ENCODE peak calls at places on chromosome 5, in seven cellular contexts. B is Jurkat, Clone E6-1; L is T-helper 2 cell; P is EL; N is fibroblast of lung; F is OCI-LY7; Z is WERI-Rb-1. X is an unnamed sample.

GRCh38 chr5:35124932-35125331 is 77.2 kb upstream of the AGXT2 start:
- DNase-seq in B (no peak), L (no peak), P (no peak), N (no peak), F (no peak), Z (no peak), X (no peak)

GRCh38 chr5:126188804-126189203 is 234.4 kb upstream of the GRAMD2B start:
- DNase-seq in B (no peak), L (no peak), P (no peak), N (no peak), F (no peak), Z (no peak), X (no peak)

GRCh38 chr5:172753101-172753500 is 17.9 kb downstream of the DUSP1 start:
- DNase-seq in B (no peak), L (no peak), P (no peak), N (no peak), F (no peak), Z (no peak), X (no peak)

GRCh38 chr5:149195337-149195887 is 54.1 kb downstream of the ABLIM3 start:
- DNase-seq in B (no peak), L (no peak), P (no peak), N (no peak), F (no peak), Z (no peak), X (no peak)

GRCh38 chr5:176716320-176716719 is 69.0 kb downstream of the TSPAN17 start:
- DNase-seq in B (no peak), L (no peak), P (peak), N (peak), F (no peak), Z (no peak), X (no peak)

GRCh38 chr5:69492391-69493234 is at the start of gene OCLN:
- DNase-seq in B (peak), L (no peak), P (peak), N (no peak), F (no peak), Z (peak), X (peak)

GRCh38 chr5:73901455-73901854 is 275.5 kb downstream of the ARHGEF28 start:
- DNase-seq in B (no peak), L (no peak), P (no peak), N (no peak), F (peak), Z (peak), X (no peak)

GRCh38 chr5:110784901-110785300 is 46.1 kb downstream of the SLC25A46 start:
- DNase-seq in B (no peak), L (no peak), P (peak), N (no peak), F (no peak), Z (no peak), X (no peak)

GRCh38 chr5:113147088-113147487 is 170.5 kb downstream of the DCP2 start:
- DNase-seq in B (no peak), L (no peak), P (peak), N (peak), F (no peak), Z (peak), X (no peak)

GRCh38 chr5:173855995-173856656 is 32.0 kb upstream of the CPEB4 start:
- DNase-seq in B (no peak), L (no peak), P (no peak), N (no peak), F (no peak), Z (no peak), X (no peak)

GRCh38 chr5:40746703-40747102 is 9.1 kb downstream of the TTC33 start:
- DNase-seq in B (no peak), L (no peak), P (no peak), N (peak), F (no peak), Z (no peak), X (no peak)

GRCh38 chr5:112479418-112479817 is 60.3 kb upstream of the EPB41L4A start:
- DNase-seq in B (no peak), L (no peak), P (peak), N (peak), F (no peak), Z (no peak), X (no peak)

GRCh38 chr5:160702856-160703453 is 149.1 kb downstream of the ATP10B start:
- DNase-seq in B (no peak), L (no peak), P (no peak), N (no peak), F (no peak), Z (no peak), X (no peak)

GRCh38 chr5:86126202-86126601 is 491.5 kb upstream of the COX7C start:
- DNase-seq in B (no peak), L (no peak), P (no peak), N (no peak), F (no peak), Z (no peak), X (no peak)

GRCh38 chr5:142680605-142681259 is 5.2 kb downstream of the FGF1 start:
- DNase-seq in B (no peak), L (no peak), P (peak), N (peak), F (no peak), Z (no peak), X (no peak)

GRCh38 chr5:9192286-9192685 is 353.6 kb downstream of the SEMA5A start:
- DNase-seq in B (no peak), L (no peak), P (no peak), N (no peak), F (no peak), Z (no peak), X (no peak)

GRCh38 chr5:107631805-107632362 is 38.9 kb downstream of the EFNA5 start:
- DNase-seq in B (no peak), L (no peak), P (no peak), N (no peak), F (peak), Z (no peak), X (no peak)

GRCh38 chr5:60677831-60678664 is 21.9 kb downstream of the DEPDC1B start:
- DNase-seq in B (no peak), L (no peak), P (peak), N (peak), F (peak), Z (no peak), X (no peak)

GRCh38 chr5:141838326-141839014 is 39.7 kb downstream of the PCDH1 start:
- DNase-seq in B (no peak), L (no peak), P (no peak), N (no peak), F (no peak), Z (peak), X (no peak)

GRCh38 chr5:107542831-107543231 is 127.9 kb downstream of the EFNA5 start:
- DNase-seq in B (no peak), L (no peak), P (peak), N (peak), F (no peak), Z (no peak), X (no peak)

GRCh38 chr5:24505291-24505690 is 139.5 kb downstream of the CDH10 start:
- DNase-seq in B (no peak), L (no peak), P (no peak), N (no peak), F (no peak), Z (no peak), X (no peak)

GRCh38 chr5:146965781-146966659 is 87.5 kb upstream of the PPP2R2B start:
- DNase-seq in B (peak), L (peak), P (peak), N (peak), F (peak), Z (peak), X (peak)

GRCh38 chr5:170151105-170151831 is 45.6 kb downstream of the FOXI1 start:
- DNase-seq in B (no peak), L (no peak), P (peak), N (peak), F (no peak), Z (no peak), X (no peak)

GRCh38 chr5:130874861-130875419 is 290.1 kb downstream of the HINT1 start:
- DNase-seq in B (no peak), L (no peak), P (no peak), N (no peak), F (no peak), Z (no peak), X (no peak)

GRCh38 chr5:81778642-81779041 is 27.7 kb upstream of the SSBP2 start:
- DNase-seq in B (no peak), L (no peak), P (peak), N (peak), F (peak), Z (no peak), X (no peak)

GRCh38 chr5:170497311-170498038 is 6.3 kb upstream of the KCNIP1 start:
- DNase-seq in B (no peak), L (no peak), P (peak), N (no peak), F (no peak), Z (no peak), X (no peak)

GRCh38 chr5:54415896-54416640 is 39.4 kb upstream of the HSPB3 start:
- DNase-seq in B (no peak), L (no peak), P (peak), N (no peak), F (no peak), Z (no peak), X (no peak)

GRCh38 chr5:138000102-138000723 is 32.7 kb downstream of the FAM13B start:
- DNase-seq in B (no peak), L (no peak), P (peak), N (peak), F (no peak), Z (no peak), X (no peak)

GRCh38 chr5:74765201-74765600 is 1.7 kb downstream of the GFM2 start:
- DNase-seq in B (no peak), L (no peak), P (no peak), N (no peak), F (no peak), Z (no peak), X (no peak)

GRCh38 chr5:141883184-141883947 is 5.2 kb upstream of the PCDH1 start:
- DNase-seq in B (no peak), L (no peak), P (peak), N (peak), F (no peak), Z (no peak), X (no peak)

GRCh38 chr5:157581870-157582269 is 6.3 kb upstream of the ADAM19 start:
- DNase-seq in B (no peak), L (no peak), P (no peak), N (no peak), F (no peak), Z (no peak), X (no peak)

GRCh38 chr5:154783774-154784460 is 28.7 kb downstream of the LARP1 start:
- DNase-seq in B (no peak), L (no peak), P (no peak), N (no peak), F (no peak), Z (no peak), X (no peak)

GRCh38 chr5:99104538-99105132 is 175.8 kb upstream of the CHD1 start:
- DNase-seq in B (peak), L (no peak), P (peak), N (peak), F (peak), Z (no peak), X (no peak)

GRCh38 chr5:164481270-164481669 is 975.9 kb downstream of the MAT2B start:
- DNase-seq in B (no peak), L (no peak), P (no peak), N (no peak), F (no peak), Z (no peak), X (no peak)